ENCODE peak calls at places on chromosomes 7 and 10, in seven cellular contexts. A, Z, V, O, W, P and R are unnamed samples. For H3K36me3 and H3K4me1, the result is how much of the 10 kb centered on the place peaks cover.

GRCh38 chr7:135197906-135198655 is 13.2 kb downstream of the WDR91 start:
- DNase-seq in A (no peak), Z (peak), V (no peak), O (no peak), W (no peak), P (no peak), R (no peak)

GRCh38 chr10:88062798-88063472 is 199.5 kb downstream of the PTEN start:
- DNase-seq in A (no peak), Z (peak), V (no peak), O (no peak), W (no peak), P (no peak), R (peak)

GRCh38 chr7:91397612-91398011 is 133.4 kb downstream of the FZD1 start:
- DNase-seq in A (no peak), Z (no peak), V (no peak), O (no peak), W (no peak), P (no peak), R (no peak)

GRCh38 chr10:61992059-61992460 is 90.6 kb downstream of the ARID5B start:
- DNase-seq in A (no peak), Z (peak), V (no peak), O (no peak), W (peak), P (no peak), R (peak)

GRCh38 chr10:62323751-62324150 is 50.4 kb upstream of the ZNF365 start:
- DNase-seq in A (no peak), Z (peak), V (peak), O (no peak), W (no peak), P (no peak), R (no peak)

GRCh38 chr7:131111081-131111576 is 216.5 kb upstream of the MKLN1 start:
- DNase-seq in A (peak), Z (peak), V (peak), O (no peak), W (peak), P (no peak), R (peak)

GRCh38 chr10:22684707-22685106 is 29.7 kb downstream of the PIP4K2A start:
- DNase-seq in A (no peak), Z (no peak), V (no peak), O (no peak), W (no peak), P (no peak), R (no peak)

GRCh38 chr10:105358911-105359310 is 717.8 kb downstream of the SORCS3 start:
- DNase-seq in A (no peak), Z (peak), V (no peak), O (no peak), W (no peak), P (no peak), R (no peak)

GRCh38 chr7:7257899-7258692 is 75.8 kb downstream of the C1GALT1 start:
- DNase-seq in A (no peak), Z (no peak), V (no peak), O (no peak), W (no peak), P (no peak), R (no peak)
- H3K27ac ChIP-seq in A (no peak), Z (no peak), V (no peak), O (no peak), W (no peak), P (no peak), R (no peak)

GRCh38 chr10:125060038-125060437 is 100.3 kb downstream of the CTBP2 start:
- DNase-seq in A (no peak), Z (peak), V (no peak), O (no peak), W (no peak), P (no peak), R (peak)
- H3K36me3 ChIP-seq in A (under half), Z (under half), V (under half), O (under half), W (under half), P (under half), R (under half)

DNA sequence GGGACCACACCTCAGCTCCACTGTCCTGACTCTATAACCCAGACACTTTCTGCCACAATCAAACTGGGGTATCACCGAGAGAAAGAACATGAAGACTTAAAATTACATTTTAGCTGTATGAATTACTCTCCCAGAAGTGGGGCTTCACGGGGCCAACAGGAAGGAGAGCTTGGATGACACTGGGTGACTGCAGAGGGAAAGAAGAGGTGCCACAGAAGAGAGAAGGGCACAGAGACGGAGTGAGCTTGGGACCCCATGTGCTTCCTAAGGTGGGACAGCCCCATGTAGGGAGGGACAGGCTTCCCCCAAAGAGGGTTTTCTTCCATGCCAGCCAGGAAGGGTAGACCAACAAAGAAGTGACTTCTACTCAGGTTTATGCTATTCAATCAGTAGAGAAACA is 162.0 kb upstream of the RHEB start:
- DNase-seq in A (no peak), Z (no peak), V (no peak), O (no peak), W (no peak), P (no peak), R (no peak)
- H3K4me1 ChIP-seq in A (under half), Z (under half), V (under half), O (under half), W (under half), P (under half), R (under half)

GRCh38 chr10:101041252-101041761 is 10.3 kb downstream of the SFXN3 start:
- DNase-seq in A (peak), Z (peak), V (peak), O (peak), W (peak), P (no peak), R (peak)

GRCh38 chr10:101040851-101041250 is 9.8 kb downstream of the SFXN3 start:
- DNase-seq in A (no peak), Z (no peak), V (no peak), O (no peak), W (no peak), P (no peak), R (no peak)

GRCh38 chr10:101042667-101043355 is 11.8 kb downstream of the SFXN3 start:
- DNase-seq in A (peak), Z (peak), V (peak), O (peak), W (peak), P (peak), R (peak)

GRCh38 chr10:101043356-101043707 is 12.3 kb downstream of the SFXN3 start:
- DNase-seq in A (no peak), Z (no peak), V (no peak), O (no peak), W (no peak), P (no peak), R (no peak)

DNA sequence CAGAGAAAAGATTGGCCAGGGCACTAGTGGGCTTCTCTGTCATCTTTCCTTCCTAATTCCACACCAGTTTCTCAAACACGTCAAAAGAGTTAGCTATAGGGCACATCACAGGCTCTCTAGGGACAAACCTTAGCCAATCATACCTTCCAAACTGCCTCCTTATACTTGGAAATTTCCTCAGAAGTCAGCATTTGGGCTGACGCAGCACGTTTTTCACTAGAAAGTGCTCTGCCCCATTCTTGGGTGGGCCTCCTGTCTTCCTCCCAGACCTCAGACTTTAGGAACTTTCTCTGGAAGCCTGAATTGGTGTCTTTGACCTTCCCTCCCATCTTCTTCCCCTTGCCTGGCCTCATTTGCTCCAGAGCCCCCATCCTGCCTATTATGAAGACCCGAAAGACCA is 11.1 kb downstream of the SFXN3 start:
- DNase-seq in A (no peak), Z (no peak), V (no peak), O (no peak), W (no peak), P (no peak), R (no peak)
- H3K27ac ChIP-seq in A (peak), Z (peak), V (peak), O (peak), W (peak), P (no peak), R (peak)

DNA sequence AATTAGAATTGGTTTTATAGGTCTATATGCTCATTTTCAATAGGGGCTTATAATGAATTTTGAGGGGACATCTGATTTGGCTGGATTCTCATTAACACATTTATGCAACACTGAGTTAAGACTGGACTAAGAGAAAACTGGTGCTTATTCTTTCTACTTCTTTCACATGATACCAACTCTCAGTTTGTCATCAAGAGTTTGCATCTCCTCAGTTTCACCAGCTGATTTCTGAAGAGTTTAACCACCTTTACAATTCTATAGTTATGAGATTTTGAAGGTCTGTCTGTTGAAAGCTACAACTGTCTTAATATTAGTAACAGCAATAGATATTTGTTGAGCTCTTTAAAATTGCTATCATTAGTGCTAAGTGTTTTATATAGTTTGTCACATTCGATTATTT is 867.0 kb upstream of the SORCS1 start:
- DNase-seq in A (no peak), Z (no peak), V (no peak), O (no peak), W (no peak), P (no peak), R (no peak)
- H3K36me3 ChIP-seq in A (under half), Z (under half), V (under half), O (under half), W (under half), P (under half), R (under half)

GRCh38 chr10:102673961-102674511 is 29.8 kb downstream of the TRIM8 start:
- DNase-seq in A (peak), Z (peak), V (no peak), O (no peak), W (peak), P (peak), R (peak)
- H3K4me1 ChIP-seq in A (under half), Z (under half), V (under half), O (half or more), W (under half), P (under half), R (half or more)

GRCh38 chr10:74900297-74900696 is 73.9 kb downstream of the KAT6B start:
- DNase-seq in A (no peak), Z (no peak), V (no peak), O (no peak), W (no peak), P (no peak), R (no peak)
- H3K27ac ChIP-seq in A (no peak), Z (no peak), V (no peak), O (no peak), W (no peak), P (no peak), R (no peak)

GRCh38 chr7:141568227-141568626 is 17.0 kb downstream of the AGK start:
- DNase-seq in A (no peak), Z (no peak), V (no peak), O (no peak), W (no peak), P (no peak), R (no peak)
- H3K36me3 ChIP-seq in A (under half), Z (under half), V (under half), O (under half), W (under half), P (under half), R (under half)

GRCh38 chr7:150451097-150451793 is 815 bp downstream of the GIMAP8 start:
- DNase-seq in A (no peak), Z (no peak), V (no peak), O (no peak), W (peak), P (no peak), R (no peak)
- H3K4me1 ChIP-seq in A (under half), Z (under half), V (under half), O (under half), W (under half), P (under half), R (under half)